ENCODE peak calls at places on chromosomes 6 and 20, in ten cellular contexts. W is lower lobe of right lung, K is HFF-Myc, G is A673, J is cardiac muscle cell, M is fibroblast of mammary gland, R is uterus, E is cardiac fibroblast, Z is upper lobe of right lung, Y is kidney. B is an unnamed sample.

GRCh38 chr20:17614176-17614811 is 44.4 kb downstream of the DSTN start:
- DNase-seq in J (peak; percentile 27), Y (peak; percentile 94), R (peak; percentile 77), Z (peak; percentile 76), W (peak; percentile 57), M (peak; percentile 56), K (no peak), E (peak; percentile 57), G (peak; percentile 91), B (no peak)

GRCh38 chr20:64000906-64001305 is 20.0 kb downstream of the PRPF6 start:
- DNase-seq in G (no peak), Y (no peak), E (no peak), K (no peak), M (no peak), R (no peak), J (no peak), W (no peak), Z (no peak), B (no peak)

GRCh38 chr6:105598264-105598663 is 195.4 kb upstream of the PREP start:
- DNase-seq in R (no peak), Y (no peak), E (no peak), G (no peak), K (no peak), J (no peak), Z (no peak), W (no peak), M (no peak), B (no peak)

GRCh38 chr20:57137676-57138075 is 128.8 kb downstream of the BMP7 start:
- DNase-seq in K (no peak), W (no peak), R (no peak), J (no peak), Z (no peak), Y (no peak), M (no peak), E (no peak), G (no peak), B (no peak)

GRCh38 chr20:36298795-36299339 is 7.3 kb upstream of the DLGAP4 start:
- DNase-seq in Y (no peak), Z (peak; percentile 29), G (no peak), J (no peak), E (no peak), R (no peak), W (no peak), M (no peak), K (no peak), B (no peak)

GRCh38 chr6:73051147-73051546 is 174.1 kb downstream of the KHDC1L start:
- DNase-seq in K (no peak), J (no peak), M (no peak), E (no peak), W (no peak), R (no peak), Y (no peak), Z (no peak), G (no peak), B (no peak)

GRCh38 chr6:65182681-65183080 is 524.3 kb downstream of the EYS start:
- DNase-seq in Z (no peak), E (peak; percentile 9), K (no peak), Y (no peak), W (no peak), J (no peak), R (no peak), M (peak; percentile 40), G (no peak), B (no peak)

GRCh38 chr6:8939615-8940014 is 504.3 kb upstream of the SLC35B3 start:
- DNase-seq in Z (no peak), W (no peak), K (no peak), G (no peak), M (no peak), Y (no peak), E (no peak), R (no peak), J (no peak), B (no peak)

GRCh38 chr20:15756001-15756400 is 817.2 kb downstream of the KIF16B start:
- DNase-seq in J (no peak), Z (no peak), M (no peak), G (no peak), R (no peak), W (no peak), E (no peak), Y (no peak), K (no peak), B (no peak)

GRCh38 chr20:46814366-46815232 is 80.0 kb upstream of the EYA2 start:
- DNase-seq in W (no peak), E (peak; percentile 90), Y (no peak), R (no peak), Z (no peak), M (peak; percentile 78), J (peak; percentile 59), G (no peak), K (no peak), B (peak; percentile 42)

GRCh38 chr6:61886608-61887259 is 399.3 kb downstream of the KHDRBS2 start:
- DNase-seq in W (no peak), K (no peak), Z (no peak), Y (no peak), E (no peak), J (peak; percentile 22), R (no peak), M (no peak), G (peak; percentile 0), B (no peak)
- TF ChIP-seq CTCF in W (no peak), K (no peak), Z (no peak), Y (no peak), E (no peak), J (no peak), R (no peak), M (no peak), G (no peak), B (no peak)

DNA sequence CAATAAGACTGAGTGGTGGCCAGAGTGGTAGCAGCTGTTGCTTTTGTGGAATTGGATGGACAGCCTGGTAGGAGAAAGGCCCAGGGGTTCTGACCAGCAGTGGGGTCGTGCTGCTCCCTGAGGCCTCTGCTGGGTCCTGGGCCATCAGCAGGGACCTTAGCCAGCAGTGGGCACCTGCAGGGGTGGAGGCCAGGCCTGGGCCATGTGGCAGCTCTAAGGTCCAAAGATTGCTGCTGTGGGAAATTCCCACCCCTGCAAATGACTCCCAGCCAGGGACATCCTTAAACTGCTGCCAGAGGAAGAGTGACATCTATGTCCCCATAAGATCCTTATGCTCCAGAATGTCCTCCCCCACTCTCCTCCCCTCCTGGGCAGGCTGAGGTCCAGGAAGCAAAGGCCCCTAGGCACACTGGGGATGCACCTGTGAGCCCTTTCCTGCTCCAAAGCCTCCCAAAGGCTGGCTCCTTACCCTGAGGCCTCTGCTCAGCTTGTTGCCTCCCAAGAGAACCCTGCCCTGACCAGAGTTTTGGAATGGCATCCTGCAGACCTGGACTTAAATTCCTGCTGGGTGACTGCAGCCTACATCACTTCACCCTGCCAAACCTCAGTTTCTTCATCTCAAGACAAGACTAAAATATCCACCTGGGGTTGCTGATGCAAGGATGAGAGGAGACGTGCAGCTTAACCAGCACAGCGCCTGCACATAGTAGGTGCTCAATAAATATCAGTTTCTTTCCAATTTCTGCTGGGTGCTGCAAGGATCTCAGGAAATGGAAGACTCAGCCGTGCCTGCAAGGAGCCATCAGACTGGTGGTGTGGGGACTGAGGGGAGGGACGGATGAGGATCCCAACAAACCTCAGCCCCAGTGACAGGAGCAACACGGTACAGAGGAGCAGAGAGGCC is 2.2 kb upstream of the LBP start:
- DNase-seq in J (no peak), Y (no peak), W (no peak), M (no peak), E (no peak), Z (no peak), R (no peak), K (no peak), G (no peak), B (no peak)
- H3K4me3 ChIP-seq in J (no peak overlapping the region), Y (no peak overlapping the region), W (no peak overlapping the region), M (no peak overlapping the region), E (no peak overlapping the region), Z (no peak overlapping the region), R (no peak overlapping the region), K (no peak overlapping the region), G (no peak overlapping the region), B (no peak overlapping the region)

DNA sequence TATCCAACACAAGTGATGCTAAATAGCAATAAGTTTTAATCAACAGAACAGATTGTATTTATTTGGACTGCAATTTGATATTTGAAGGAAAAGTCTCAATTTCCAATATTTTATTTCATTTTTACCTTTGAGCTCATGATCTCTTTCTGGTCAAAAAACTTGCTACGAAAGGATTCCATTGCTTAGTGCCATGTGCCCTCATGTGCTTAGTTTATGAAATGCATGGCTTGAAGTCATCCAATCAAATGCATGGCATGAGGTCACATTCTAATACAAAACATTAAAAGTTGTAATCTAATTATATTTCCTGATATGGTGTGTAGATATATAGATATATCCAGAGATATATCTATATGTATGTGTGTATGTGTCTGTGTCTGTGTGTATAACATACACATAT is 321.2 kb upstream of the ADGRB3 start:
- DNase-seq in Y (no peak), Z (no peak), E (peak; percentile 52), M (peak; percentile 15), W (no peak), J (peak; percentile 4), R (no peak), G (peak; percentile 44), K (no peak), B (no peak)
- TF ChIP-seq CTCF in Y (no peak), Z (no peak), E (peak; percentile 50), M (peak; percentile 19), W (peak; percentile 12), J (peak; percentile 48), R (no peak), G (peak; percentile 63), K (no peak), B (peak; percentile 30)

GRCh38 chr6:92588126-92588525 is 831.2 kb downstream of the EPHA7 start:
- DNase-seq in Y (no peak), K (no peak), W (no peak), G (no peak), Z (no peak), R (no peak), E (no peak), J (no peak), M (no peak), B (no peak)
- H3K4me3 ChIP-seq in Y (no peak overlapping the region), K (no peak overlapping the region), W (no peak overlapping the region), G (no peak overlapping the region), Z (no peak overlapping the region), R (no peak overlapping the region), E (no peak overlapping the region), J (no peak overlapping the region), M (no peak overlapping the region), B (no peak overlapping the region)

GRCh38 chr6:89640804-89641203 is 2.3 kb upstream of the LYRM2 start:
- DNase-seq in R (no peak), K (peak; percentile 6), Y (no peak), E (peak; percentile 48), W (no peak), G (no peak), J (no peak), M (peak; percentile 34), Z (no peak), B (peak; percentile 59)

GRCh38 chr6:89643411-89643810 is 4.9 kb upstream of the LYRM2 start:
- DNase-seq in W (no peak), R (no peak), J (no peak), G (no peak), Z (no peak), E (no peak), K (no peak), M (no peak), Y (no peak), B (no peak)

GRCh38 chr6:89637960-89638319 is 607 bp downstream of the LYRM2 start:
- DNase-seq in Y (no peak), E (no peak), W (no peak), R (no peak), M (no peak), G (no peak), Z (peak; percentile 54), J (no peak), K (no peak), B (no peak)

GRCh38 chr6:89638320-89639195 is at the start of gene LYRM2:
- DNase-seq in E (peak; percentile 95), Y (peak; percentile 98), Z (peak; percentile 98), G (peak; percentile 96), M (peak; percentile 89), J (peak; percentile 96), R (peak; percentile 95), K (peak; percentile 64), W (peak; percentile 97), B (peak; percentile 52)
- TF ChIP-seq CTCF in E (peak; percentile 15), Y (no peak), Z (peak; percentile 6), G (peak; percentile 13), M (peak; percentile 3), J (no peak), R (peak; percentile 49), K (no peak), W (no peak), B (no peak)

B was measured in AG04449.